ENCODE peak calls at places on chromosomes 5 and 9, in four cellular contexts. R, C, N and T are unnamed samples.

GRCh38 chr9:86944974-86945867 is 2.1 kb downstream of the GAS1 start:
- DNase-seq in R (no peak), C (no peak), N (peak; percentile 71), T (no peak)

GRCh38 chr5:179176166-179176565 is 116.0 kb downstream of the ZNF354C start:
- DNase-seq in R (no peak), C (no peak), N (no peak), T (no peak)

GRCh38 chr9:68919666-68920065 is 94.2 kb downstream of the PRKACG start:
- DNase-seq in R (no peak), C (no peak), N (no peak), T (no peak)

GRCh38 chr5:176609724-176610429 is at the start of gene GPRIN1:
- DNase-seq in R (no peak), C (peak; percentile 18), N (peak; percentile 79), T (no peak)

GRCh38 chr9:33159058-33159759 is 7.9 kb downstream of the B4GALT1 start:
- DNase-seq in R (no peak), C (no peak), N (no peak), T (no peak)

GRCh38 chr5:161546463-161547301 is at the start of gene GABRB2:
- DNase-seq in R (peak; percentile 51), C (no peak), N (peak; percentile 55), T (no peak)

GRCh38 chr9:112112941-112113399 is 62.1 kb downstream of the SUSD1 start:
- DNase-seq in R (no peak), C (peak; percentile 82), N (peak; percentile 78), T (no peak)

GRCh38 chr5:77430726-77431125 is 61.4 kb downstream of the WDR41 start:
- DNase-seq in R (no peak), C (no peak), N (no peak), T (no peak)

GRCh38 chr9:4344946-4345345 is 45.1 kb upstream of the GLIS3 start:
- DNase-seq in R (no peak), C (no peak), N (no peak), T (no peak)

GRCh38 chr5:37889612-37890317 is 49.9 kb upstream of the GDNF start:
- DNase-seq in R (no peak), C (peak; percentile 18), N (no peak), T (peak; percentile 78)

GRCh38 chr5:134554319-134555222 is 29.1 kb downstream of the JADE2 start:
- DNase-seq in R (no peak), C (no peak), N (peak; percentile 33), T (no peak)

GRCh38 chr5:81397169-81397568 is 3.2 kb upstream of the ACOT12 start:
- DNase-seq in R (no peak), C (no peak), N (no peak), T (no peak)

GRCh38 chr9:96651626-96652025 is 3.5 kb downstream of the PRXL2C start:
- DNase-seq in R (no peak), C (no peak), N (peak; percentile 12), T (peak; percentile 16)

GRCh38 chr5:154901276-154901675 is 36.7 kb downstream of the GEMIN5 start:
- DNase-seq in R (no peak), C (no peak), N (no peak), T (no peak)

GRCh38 chr9:16864741-16865434 is 5.6 kb downstream of the BNC2 start:
- DNase-seq in R (no peak), C (no peak), N (no peak), T (no peak)

GRCh38 chr9:33234511-33235467 is 5.2 kb upstream of the SPINK4 start:
- DNase-seq in R (no peak), C (no peak), N (no peak), T (no peak)

GRCh38 chr9:28866951-28867350 is 1293.7 kb upstream of the C9orf72 start:
- DNase-seq in R (no peak), C (no peak), N (no peak), T (peak; percentile 24)

GRCh38 chr9:120886490-120886967 is 9.5 kb upstream of the PHF19 start:
- DNase-seq in R (no peak), C (no peak), N (no peak), T (no peak)

GRCh38 chr9:104633976-104634520 is 16.0 kb upstream of the OR13C9 start:
- DNase-seq in R (no peak), C (no peak), N (peak; percentile 6), T (no peak)

GRCh38 chr5:143006511-143006910 is 236.3 kb downstream of the ARHGAP26 start:
- DNase-seq in R (no peak), C (no peak), N (no peak), T (no peak)

GRCh38 chr5:163309850-163310365 is 127.5 kb upstream of the CCNG1 start:
- DNase-seq in R (no peak), C (no peak), N (no peak), T (no peak)

GRCh38 chr5:17217421-17218352 is at the start of gene BASP1:
- DNase-seq in R (no peak), C (no peak), N (peak; percentile 88), T (no peak)

GRCh38 chr5:61686491-61687257 is 354.6 kb downstream of the ZSWIM6 start:
- DNase-seq in R (no peak), C (no peak), N (no peak), T (no peak)

GRCh38 chr9:136255166-136255538 is 9.5 kb upstream of the QSOX2 start:
- DNase-seq in R (no peak), C (no peak), N (no peak), T (no peak)

GRCh38 chr9:120486347-120486746 is 93.6 kb downstream of the CDK5RAP2 start:
- DNase-seq in R (no peak), C (no peak), N (no peak), T (no peak)

GRCh38 chr9:129352157-129352870 is 174.3 kb upstream of the IER5L start:
- DNase-seq in R (no peak), C (no peak), N (peak; percentile 88), T (no peak)

GRCh38 chr9:126677188-126678084 is 63.7 kb downstream of the LMX1B start:
- DNase-seq in R (no peak), C (no peak), N (peak; percentile 55), T (no peak)

GRCh38 chr9:126674365-126675146 is 60.8 kb downstream of the LMX1B start:
- DNase-seq in R (no peak), C (no peak), N (peak; percentile 39), T (no peak)

GRCh38 chr9:126675147-126675467 is 61.4 kb downstream of the LMX1B start:
- DNase-seq in R (no peak), C (no peak), N (peak; percentile 45), T (no peak)

GRCh38 chr9:126676102-126676684 is 62.5 kb downstream of the LMX1B start:
- DNase-seq in R (no peak), C (no peak), N (no peak), T (no peak)

GRCh38 chr9:126676685-126677143 is 63.0 kb downstream of the LMX1B start:
- DNase-seq in R (peak; percentile 67), C (no peak), N (peak; percentile 97), T (no peak)
- H3K27ac ChIP-seq in R (peak overlapping the region; percentile 60), C (no peak overlapping the region), N (no peak overlapping the region), T (no peak overlapping the region)

GRCh38 chr5:175493260-175493659 is 14.9 kb downstream of the SFXN1 start:
- DNase-seq in R (no peak), C (no peak), N (no peak), T (no peak)
- TF ChIP-seq POLR2AphosphoS5 in R (no peak), C (no peak), N (no peak), T (no peak)

GRCh38 chr9:126536131-126536530 is 77.6 kb upstream of the LMX1B start:
- DNase-seq in R (no peak), C (no peak), N (no peak), T (no peak)
- H3K27ac ChIP-seq in R (no peak overlapping the region), C (no peak overlapping the region), N (no peak overlapping the region), T (no peak overlapping the region)

DNA sequence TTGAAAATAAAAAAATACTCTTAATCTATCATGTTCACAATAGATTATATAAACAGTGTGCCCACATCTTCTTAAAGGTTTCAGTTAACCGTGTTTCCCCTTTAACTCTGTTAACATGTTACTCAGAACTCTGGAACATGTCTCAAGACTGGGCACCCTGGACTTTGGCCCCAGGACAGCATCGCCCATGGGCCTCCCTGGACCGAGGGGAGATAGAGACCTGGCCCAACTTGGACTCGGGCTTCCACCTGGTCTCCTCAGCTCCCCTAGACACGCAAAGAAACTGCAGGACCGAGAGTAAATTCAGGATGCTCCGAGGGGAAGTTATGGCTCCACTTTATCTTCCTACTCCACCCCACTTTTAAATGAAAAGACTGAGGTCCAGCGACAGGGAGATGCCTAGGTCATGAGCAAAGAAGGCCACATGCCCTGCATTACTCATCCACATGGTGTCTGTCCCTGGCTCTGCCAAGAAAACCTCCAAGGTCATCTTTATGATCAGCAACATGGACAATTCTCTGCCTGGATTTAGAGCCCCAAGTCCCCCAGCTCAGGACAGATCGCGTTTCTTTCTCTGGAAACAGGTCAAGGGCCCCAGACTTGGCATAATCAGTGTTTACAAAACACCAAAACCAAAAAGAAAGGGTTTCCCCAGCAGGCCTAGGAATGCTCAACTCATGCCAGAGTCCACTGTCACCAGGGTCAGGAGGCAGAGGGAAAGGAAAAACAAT is 17.3 kb downstream of the GPX3 start:
- DNase-seq in R (no peak), C (no peak), N (no peak), T (no peak)
- TF ChIP-seq POLR2AphosphoS5 in R (peak; percentile 73), C (no peak), N (no peak), T (no peak)

DNA sequence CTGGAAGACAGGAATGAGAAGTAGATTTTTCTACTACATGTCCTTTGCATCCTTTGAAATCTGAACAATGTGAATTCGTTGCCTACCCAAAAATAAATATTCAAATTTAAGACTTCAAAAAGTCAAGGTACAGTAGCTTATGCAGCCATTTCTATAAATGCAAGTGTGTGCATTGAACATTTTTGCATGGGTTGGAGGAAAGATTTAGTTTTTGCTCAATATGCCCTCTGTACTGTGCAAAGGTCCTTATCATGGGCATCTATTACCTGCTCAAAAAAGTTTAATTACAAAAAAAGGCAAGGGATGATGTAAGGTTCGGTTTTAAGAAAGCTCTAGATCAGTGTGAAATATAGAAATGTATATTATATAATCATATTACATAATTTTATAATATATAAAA is 22.6 kb downstream of the AKNA start:
- DNase-seq in R (no peak), C (no peak), N (no peak), T (no peak)
- H3K27ac ChIP-seq in R (no peak overlapping the region), C (no peak overlapping the region), N (no peak overlapping the region), T (no peak overlapping the region)

GRCh38 chr5:180602481-180603075 is 11.3 kb upstream of the SCGB3A1 start:
- DNase-seq in R (peak; percentile 40), C (no peak), N (no peak), T (no peak)

GRCh38 chr5:180605554-180606214 is 14.4 kb upstream of the SCGB3A1 start:
- DNase-seq in R (peak; percentile 80), C (peak; percentile 75), N (peak; percentile 82), T (no peak)

GRCh38 chr5:180603076-180603591 is 11.8 kb upstream of the SCGB3A1 start:
- DNase-seq in R (no peak), C (no peak), N (no peak), T (no peak)

GRCh38 chr5:180606215-180606785 is 15.0 kb upstream of the SCGB3A1 start:
- DNase-seq in R (no peak), C (no peak), N (no peak), T (no peak)

DNA sequence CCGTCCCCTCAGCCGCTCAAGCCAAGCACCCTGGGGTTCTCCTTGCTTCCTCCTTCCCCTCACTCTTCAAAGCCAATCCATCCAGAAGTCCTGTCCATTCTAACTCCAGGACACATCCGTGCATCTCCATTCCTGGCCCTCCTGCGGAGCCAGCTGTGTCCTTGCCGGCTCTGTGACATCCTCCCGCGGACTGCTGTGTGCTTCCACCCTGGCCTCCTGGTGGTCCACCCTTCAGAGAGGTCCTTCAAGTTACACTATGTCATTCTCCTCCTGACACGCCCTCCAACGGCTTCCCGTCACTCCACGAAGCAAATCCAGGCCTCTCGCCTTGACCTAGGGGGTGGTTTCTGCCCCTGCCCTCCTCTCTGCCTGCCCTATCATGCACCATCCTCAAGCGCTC is 13.0 kb upstream of the SCGB3A1 start:
- DNase-seq in R (no peak), C (no peak), N (no peak), T (no peak)
- TF ChIP-seq POLR2AphosphoS5 in R (no peak), C (no peak), N (no peak), T (no peak)